ENCODE peak calls at places on chromosomes 13 and 19, in eight cellular contexts. H is GM23248, I is HCT116, U is MM.1S, C is hepatocyte, X is neural progenitor cell, E is OCI-LY7, G is SK-N-SH. V is an unnamed sample.

GRCh38 chr19:18419195-18419698 is at the start of gene SSBP4:
- DNase-seq in H (peak), I (no peak), U (peak), C (peak), X (peak), E (peak), G (peak), V (peak)

GRCh38 chr13:102470283-102470920 is 68.6 kb upstream of the FGF14 start:
- DNase-seq in H (no peak), I (no peak), U (no peak), C (no peak), X (no peak), E (no peak), G (no peak), V (no peak)

GRCh38 chr19:57934820-57935665 is at the start of gene ZNF418:
- DNase-seq in H (peak), I (no peak), U (no peak), C (peak), X (peak), E (no peak), G (no peak), V (no peak)

GRCh38 chr13:24680258-24680920 is at the start of gene ATP12A:
- DNase-seq in H (peak), I (no peak), U (peak), C (peak), X (peak), E (no peak), G (peak), V (no peak)

GRCh38 chr13:106492576-106493323 is 42.7 kb downstream of the EFNB2 start:
- DNase-seq in H (no peak), I (no peak), U (no peak), C (no peak), X (no peak), E (no peak), G (no peak), V (no peak)

GRCh38 chr19:15235796-15236195 is 3.5 kb upstream of the EPHX3 start:
- DNase-seq in H (no peak), I (no peak), U (no peak), C (no peak), X (no peak), E (no peak), G (no peak), V (no peak)

GRCh38 chr13:25170554-25171107 is 1.5 kb downstream of the AMER2 start:
- DNase-seq in H (peak), I (no peak), U (no peak), C (peak), X (peak), E (no peak), G (peak), V (no peak)

GRCh38 chr13:76723551-76724232 is 162.5 kb downstream of the KCTD12 start:
- DNase-seq in H (peak), I (no peak), U (no peak), C (peak), X (peak), E (no peak), G (no peak), V (peak)

GRCh38 chr19:4911314-4911713 is 2.0 kb downstream of the UHRF1 start:
- DNase-seq in H (peak), I (no peak), U (no peak), C (no peak), X (peak), E (peak), G (no peak), V (peak)

GRCh38 chr19:38663156-38663651 is 15.8 kb downstream of the ACTN4 start:
- DNase-seq in H (no peak), I (no peak), U (no peak), C (no peak), X (no peak), E (no peak), G (no peak), V (no peak)
- TF ChIP-seq EZH2phosphoT487 in H (no peak), I (no peak), U (no peak), C (no peak), X (no peak), E (no peak), G (no peak), V (no peak)

GRCh38 chr13:51091839-51092238 is 19.2 kb downstream of the C13orf42 start:
- DNase-seq in H (no peak), I (no peak), U (no peak), C (no peak), X (no peak), E (no peak), G (no peak), V (no peak)
- H3K4me2 ChIP-seq in H (no peak), I (no peak), U (no peak), C (no peak), X (peak), E (no peak), G (no peak), V (no peak)

GRCh38 chr13:34070006-34070405 is 252.1 kb downstream of the RFC3 start:
- DNase-seq in H (peak), I (no peak), U (no peak), C (no peak), X (no peak), E (no peak), G (no peak), V (peak)
- TF ChIP-seq EZH2phosphoT487 in H (no peak), I (no peak), U (no peak), C (no peak), X (no peak), E (no peak), G (no peak), V (no peak)

DNA sequence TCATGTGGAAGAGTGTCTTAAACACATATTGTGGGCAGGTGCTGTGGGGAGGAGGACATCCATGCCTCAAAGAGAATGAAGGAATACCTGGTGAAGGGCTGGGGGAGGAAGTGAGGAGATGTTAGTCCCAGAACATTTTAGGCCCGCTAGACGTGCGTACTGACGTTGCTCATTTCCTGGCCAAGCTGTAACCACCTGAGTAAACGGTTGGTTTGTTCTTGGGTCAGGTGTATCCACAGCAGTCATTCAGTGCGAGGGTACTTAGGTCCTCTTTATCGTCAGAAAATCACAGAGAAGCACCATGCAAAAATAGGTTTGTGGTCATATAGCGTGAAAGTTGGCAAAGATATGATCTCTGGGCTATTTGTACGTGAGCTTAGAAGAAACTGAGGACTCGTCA is 51.8 kb downstream of the ARHGEF7 start:
- DNase-seq in H (no peak), I (no peak), U (no peak), C (no peak), X (no peak), E (no peak), G (no peak), V (no peak)
- H3K4me2 ChIP-seq in H (no peak), I (no peak), U (no peak), C (peak), X (no peak), E (peak), G (no peak), V (no peak)